ENCODE peak calls at places on chromosomes 4 and X, in ten cellular contexts. R is astrocyte, Q is fibroblast of lung, G is SK-N-SH, W is endothelial cell of umbilical vein, X is H1, Z is OCI-LY7, C is PC-3, E is hepatocyte, A is GM23338. O is an unnamed sample.

GRCh38 chrX:290476-291166 is 9.4 kb downstream of the PLCXD1 start:
- DNase-seq in R (no peak), Q (no peak), G (no peak), W (no peak), X (no peak), Z (no peak), C (no peak), E (no peak), A (no peak), O (peak; percentile 75)

GRCh38 chrX:108601276-108601675 is 135.1 kb downstream of the IRS4 start:
- DNase-seq in R (no peak), Q (peak; percentile 4), G (no peak), W (no peak), X (no peak), Z (no peak), C (no peak), E (no peak), A (peak; percentile 30), O (no peak)

GRCh38 chrX:55119271-55119670 is 30.5 kb downstream of the PAGE2 start:
- DNase-seq in R (no peak), Q (no peak), G (no peak), W (peak; percentile 87), X (no peak), Z (no peak), C (no peak), E (no peak), A (no peak), O (no peak)

GRCh38 chrX:71618303-71618721 is at the start of gene CXCR3:
- DNase-seq in R (peak; percentile 40), Q (peak; percentile 44), G (no peak), W (no peak), X (no peak), Z (peak; percentile 59), C (no peak), E (no peak), A (no peak), O (peak; percentile 78)

GRCh38 chrX:25072247-25072646 is 56.5 kb upstream of the ARX start:
- DNase-seq in R (no peak), Q (no peak), G (no peak), W (no peak), X (no peak), Z (no peak), C (no peak), E (no peak), A (no peak), O (no peak)

GRCh38 chr4:41200486-41201017 is 13.8 kb downstream of the APBB2 start:
- DNase-seq in R (no peak), Q (no peak), G (no peak), W (peak; percentile 26), X (no peak), Z (no peak), C (no peak), E (no peak), A (no peak), O (no peak)

GRCh38 chr4:6469144-6469543 is 3.3 kb downstream of the PPP2R2C start:
- DNase-seq in R (no peak), Q (no peak), G (no peak), W (no peak), X (no peak), Z (no peak), C (no peak), E (no peak), A (no peak), O (no peak)

GRCh38 chrX:11665144-11666040 is at the start of gene ARHGAP6:
- DNase-seq in R (peak; percentile 40), Q (peak; percentile 55), G (peak; percentile 41), W (peak; percentile 6), X (peak; percentile 55), Z (no peak), C (peak; percentile 14), E (peak; percentile 47), A (peak; percentile 62), O (peak; percentile 90)

GRCh38 chr4:83605744-83606172 is 69.8 kb downstream of the GPAT3 start:
- DNase-seq in R (no peak), Q (no peak), G (no peak), W (no peak), X (no peak), Z (no peak), C (no peak), E (peak; percentile 20), A (no peak), O (no peak)

GRCh38 chrX:119218198-119218597 is 17.9 kb upstream of the PGRMC1 start:
- DNase-seq in R (no peak), Q (no peak), G (peak; percentile 38), W (peak; percentile 4), X (no peak), Z (peak; percentile 2), C (peak; percentile 60), E (no peak), A (peak; percentile 31), O (no peak)

GRCh38 chr4:71009796-71010588 is 16.5 kb downstream of the DCK start:
- DNase-seq in R (peak; percentile 25), Q (peak; percentile 43), G (peak; percentile 49), W (peak; percentile 67), X (no peak), Z (peak; percentile 66), C (peak; percentile 66), E (peak; percentile 12), A (peak; percentile 77), O (no peak)

GRCh38 chr4:61443813-61444510 is 243.8 kb downstream of the ADGRL3 start:
- DNase-seq in R (peak; percentile 58), Q (peak; percentile 71), G (no peak), W (no peak), X (no peak), Z (no peak), C (peak; percentile 82), E (no peak), A (no peak), O (no peak)

GRCh38 chrX:129360175-129360574 is 163.1 kb downstream of the SMARCA1 start:
- DNase-seq in R (peak; percentile 12), Q (peak; percentile 34), G (peak; percentile 20), W (peak; percentile 44), X (peak; percentile 62), Z (peak; percentile 47), C (peak; percentile 74), E (peak; percentile 53), A (peak; percentile 74), O (no peak)

GRCh38 chrX:131763674-131764073 is 219.8 kb downstream of the OR13H1 start:
- DNase-seq in R (peak; percentile 46), Q (peak; percentile 65), G (peak; percentile 29), W (no peak), X (no peak), Z (peak; percentile 1), C (peak; percentile 57), E (no peak), A (no peak), O (no peak)

GRCh38 chrX:96436105-96436504 is 248.5 kb upstream of the DIAPH2 start:
- DNase-seq in R (peak; percentile 55), Q (peak; percentile 70), G (no peak), W (peak; percentile 85), X (no peak), Z (no peak), C (peak; percentile 35), E (no peak), A (no peak), O (peak; percentile 10)

GRCh38 chr4:119477412-119478053 is 151.1 kb downstream of the PDE5A start:
- DNase-seq in R (peak; percentile 8), Q (peak; percentile 27), G (no peak), W (no peak), X (no peak), Z (no peak), C (no peak), E (no peak), A (no peak), O (no peak)

GRCh38 chr4:110270492-110271197 is 72.2 kb upstream of the ELOVL6 start:
- DNase-seq in R (peak; percentile 94), Q (peak; percentile 95), G (no peak), W (no peak), X (no peak), Z (no peak), C (peak; percentile 54), E (no peak), A (no peak), O (peak; percentile 51)

GRCh38 chr4:133146574-133147198 is 2.4 kb upstream of the PCDH10 start:
- DNase-seq in R (peak; percentile 36), Q (peak; percentile 53), G (peak; percentile 52), W (peak; percentile 88), X (peak; percentile 86), Z (no peak), C (peak; percentile 59), E (peak; percentile 69), A (peak; percentile 87), O (peak; percentile 84)

GRCh38 chr4:105241456-105241855 is 94.8 kb downstream of the TET2 start:
- DNase-seq in R (no peak), Q (no peak), G (no peak), W (no peak), X (no peak), Z (no peak), C (no peak), E (no peak), A (no peak), O (no peak)

DNA sequence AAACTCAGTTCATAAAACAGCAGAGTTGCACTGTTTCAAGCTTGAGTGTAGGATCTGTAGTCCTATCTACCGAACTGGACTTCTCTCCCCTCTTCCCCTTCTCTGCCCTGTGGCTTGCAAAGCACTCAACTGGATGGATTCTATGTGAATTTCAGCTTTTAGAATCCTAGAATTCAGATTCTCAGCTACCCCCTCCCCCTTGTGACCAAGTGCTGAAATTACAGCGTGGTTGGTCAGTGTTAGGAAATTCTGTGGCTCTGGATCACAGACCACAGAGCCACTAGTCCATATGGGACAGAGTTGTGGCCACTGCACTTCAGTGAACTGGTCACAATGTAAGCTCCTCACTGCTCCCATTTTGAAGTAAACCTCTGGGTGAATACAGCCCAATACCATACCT is 64.6 kb upstream of the TRPC5 start:
- DNase-seq in R (no peak), Q (peak; percentile 0), G (peak; percentile 26), W (no peak), X (peak; percentile 45), Z (peak; percentile 2), C (peak; percentile 3), E (peak; percentile 54), A (peak; percentile 53), O (no peak)
- TF ChIP-seq CTCF in R (peak; percentile 13), Q (peak; percentile 31), G (peak; percentile 58), W (no peak), X (no peak), Z (peak; percentile 47), C (peak; percentile 36), E (peak; percentile 56), A (peak; percentile 60), O (peak; percentile 44)

GRCh38 chr4:135418353-135418752 is 1216.8 kb upstream of the PABPC4L start:
- DNase-seq in R (peak; percentile 4), Q (peak; percentile 29), G (peak; percentile 10), W (no peak), X (no peak), Z (peak; percentile 0), C (peak; percentile 37), E (no peak), A (peak; percentile 70), O (peak; percentile 44)
- H2AFZ ChIP-seq in R (no peak overlapping the region), Q (no peak overlapping the region), G (no peak overlapping the region), W (no peak overlapping the region), X (no peak overlapping the region), Z (no peak overlapping the region), C (no peak overlapping the region), E (no peak overlapping the region), A (no peak overlapping the region), O (no peak overlapping the region)

GRCh38 chr4:138831943-138832342 is 183.6 kb upstream of the NOCT start:
- DNase-seq in R (no peak), Q (no peak), G (no peak), W (no peak), X (no peak), Z (no peak), C (no peak), E (no peak), A (no peak), O (no peak)
- TF ChIP-seq CTCF in R (no peak), Q (no peak), G (no peak), W (no peak), X (no peak), Z (no peak), C (no peak), E (no peak), A (peak; percentile 39), O (no peak)

GRCh38 chr4:37477126-37477525 is 209.1 kb downstream of the RELL1 start:
- DNase-seq in R (no peak), Q (no peak), G (no peak), W (no peak), X (no peak), Z (no peak), C (no peak), E (no peak), A (no peak), O (no peak)
- H2AFZ ChIP-seq in R (no peak overlapping the region), Q (no peak overlapping the region), G (no peak overlapping the region), W (no peak overlapping the region), X (no peak overlapping the region), Z (no peak overlapping the region), C (no peak overlapping the region), E (no peak overlapping the region), A (no peak overlapping the region), O (no peak overlapping the region)

O was measured in osteoblast.